ENCODE peak calls at places on chromosomes 16 and 17, in four cellular contexts. One of them, this sample, is unnamed.
A peak's percentile ranks its signal among the peaks of the same experiment; 100 is the strongest.

GRCh38 chr17:75498726-75499213 is 16.6 kb downstream of the CASKIN2 start:
- DNase-seq in neural progenitor cell: no peak
- DNase-seq in HCT116: no peak
- DNase-seq in PC-3: peak; percentile 19
- DNase-seq in this sample: no peak

GRCh38 chr16:17835118-17835949 is 364.6 kb upstream of the XYLT1 start:
- DNase-seq in neural progenitor cell: no peak
- DNase-seq in HCT116: no peak
- DNase-seq in PC-3: no peak
- DNase-seq in this sample: no peak

GRCh38 chr17:70310251-70310672 is 140.9 kb downstream of the KCNJ2 start:
- DNase-seq in neural progenitor cell: no peak
- DNase-seq in HCT116: no peak
- DNase-seq in PC-3: no peak
- DNase-seq in this sample: no peak

GRCh38 chr17:83057793-83058477 is 21.5 kb upstream of the METRNL start:
- DNase-seq in neural progenitor cell: peak; percentile 1
- DNase-seq in HCT116: no peak
- DNase-seq in PC-3: no peak
- DNase-seq in this sample: no peak

GRCh38 chr17:58365980-58366595 is 14.1 kb upstream of the SUPT4H1 start:
- DNase-seq in neural progenitor cell: no peak
- DNase-seq in HCT116: no peak
- DNase-seq in PC-3: no peak
- DNase-seq in this sample: no peak

GRCh38 chr16:49838639-49839461 is 17.1 kb downstream of the ZNF423 start:
- DNase-seq in neural progenitor cell: peak; percentile 76
- DNase-seq in HCT116: no peak
- DNase-seq in PC-3: no peak
- DNase-seq in this sample: peak; percentile 61

GRCh38 chr16:81971853-81972252 is 39.4 kb downstream of the SDR42E1 start:
- DNase-seq in neural progenitor cell: no peak
- DNase-seq in HCT116: no peak
- DNase-seq in PC-3: no peak
- DNase-seq in this sample: no peak

GRCh38 chr17:7558544-7559306 is at the start of gene TNFSF13:
- DNase-seq in neural progenitor cell: no peak
- DNase-seq in HCT116: no peak
- DNase-seq in PC-3: no peak
- DNase-seq in this sample: no peak

DNA sequence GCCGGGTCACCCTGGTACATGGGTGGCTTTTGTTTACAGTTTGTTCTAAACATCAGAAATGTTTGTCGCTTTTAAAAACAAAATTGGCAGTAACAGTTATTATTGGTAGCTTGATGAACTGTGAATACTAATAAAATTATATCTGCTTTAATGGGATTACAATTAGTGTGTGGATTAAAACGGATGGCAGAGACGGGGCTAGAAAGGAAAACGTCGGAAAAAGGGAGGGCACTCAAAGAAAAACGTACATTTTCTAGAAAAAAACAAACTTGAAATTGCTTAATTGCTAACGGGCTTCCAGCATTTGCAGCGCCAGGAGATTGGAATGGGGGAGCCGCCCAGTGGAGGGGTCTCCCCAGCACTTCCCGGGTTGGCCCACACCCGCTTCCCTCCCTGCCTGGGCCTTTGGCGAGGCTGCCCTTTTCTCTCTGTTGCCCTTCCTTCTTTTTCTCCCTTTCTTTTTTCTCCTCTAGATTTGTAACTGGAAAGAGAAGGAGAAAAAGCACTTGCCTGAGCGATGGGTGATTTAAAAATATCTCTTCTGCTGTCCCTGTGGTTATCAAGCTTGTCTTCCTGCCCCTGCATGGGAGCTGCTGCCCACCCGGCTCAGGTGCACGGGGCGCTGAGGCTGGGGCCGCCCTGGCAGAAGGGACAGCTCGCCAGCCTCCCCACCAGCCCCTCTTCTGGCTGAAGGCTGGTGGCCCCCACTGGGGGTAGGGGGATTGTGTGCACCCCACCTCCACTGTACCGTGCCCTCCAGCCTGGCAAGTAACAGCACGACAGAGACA is 5.9 kb downstream of the BAHCC1 start:
- DNase-seq in neural progenitor cell: no peak
- DNase-seq in HCT116: no peak
- DNase-seq in PC-3: no peak
- DNase-seq in this sample: peak; percentile 54
- H3K4me3 ChIP-seq in neural progenitor cell: peak overlapping the region; percentile 58
- H3K4me3 ChIP-seq in HCT116: peak overlapping the region; percentile 83
- H3K4me3 ChIP-seq in PC-3: peak overlapping the region; percentile 86
- H3K4me3 ChIP-seq in this sample: peak overlapping the region; percentile 96

DNA sequence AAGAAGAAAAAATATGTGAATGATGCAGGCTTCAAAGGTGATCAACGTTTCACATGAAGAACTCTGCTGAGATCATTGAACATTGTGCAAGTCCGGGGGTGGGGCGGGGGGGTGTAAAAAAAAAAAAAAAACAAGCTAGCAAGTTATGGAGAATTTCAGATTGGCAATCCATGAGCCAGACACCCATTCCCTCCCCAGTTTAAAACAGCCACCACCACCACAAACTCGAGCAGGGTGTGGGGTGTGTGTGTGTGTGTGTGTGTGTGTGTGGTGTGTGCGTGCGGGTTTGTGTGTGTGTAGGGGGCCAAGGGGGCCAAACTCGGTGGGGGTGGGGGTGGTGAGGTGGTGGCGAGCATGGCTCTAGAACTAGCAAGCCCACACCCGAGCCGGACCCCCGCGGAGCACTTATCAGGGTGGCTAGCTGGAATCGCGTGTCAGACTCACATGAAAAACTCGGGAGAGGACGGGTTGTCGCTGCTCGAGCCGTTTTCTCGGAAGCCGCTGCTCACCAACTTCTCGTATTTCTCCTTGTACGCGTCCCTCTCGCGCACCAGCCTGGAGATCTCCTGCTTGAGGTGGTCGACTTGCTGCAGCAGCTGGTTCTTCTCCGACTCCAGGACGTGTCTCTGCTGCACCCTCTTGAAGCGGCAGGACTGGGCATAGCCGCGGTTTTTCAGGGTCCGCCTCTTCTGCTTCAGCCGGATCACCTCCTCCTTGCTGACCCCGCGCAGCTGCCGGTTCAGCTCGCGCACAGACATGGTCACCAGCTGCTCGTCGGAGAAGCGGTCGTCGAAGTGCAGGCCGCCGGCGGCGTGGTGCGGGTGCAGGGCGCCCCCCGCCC is 2.0 kb downstream of the MAF start:
- DNase-seq in neural progenitor cell: peak; percentile 87
- DNase-seq in HCT116: no peak
- DNase-seq in PC-3: no peak
- DNase-seq in this sample: peak; percentile 21
- TF ChIP-seq EZH2 in neural progenitor cell: peak; percentile 17
- TF ChIP-seq EZH2 in HCT116: no peak
- TF ChIP-seq EZH2 in PC-3: no peak
- TF ChIP-seq EZH2 in this sample: no peak

DNA sequence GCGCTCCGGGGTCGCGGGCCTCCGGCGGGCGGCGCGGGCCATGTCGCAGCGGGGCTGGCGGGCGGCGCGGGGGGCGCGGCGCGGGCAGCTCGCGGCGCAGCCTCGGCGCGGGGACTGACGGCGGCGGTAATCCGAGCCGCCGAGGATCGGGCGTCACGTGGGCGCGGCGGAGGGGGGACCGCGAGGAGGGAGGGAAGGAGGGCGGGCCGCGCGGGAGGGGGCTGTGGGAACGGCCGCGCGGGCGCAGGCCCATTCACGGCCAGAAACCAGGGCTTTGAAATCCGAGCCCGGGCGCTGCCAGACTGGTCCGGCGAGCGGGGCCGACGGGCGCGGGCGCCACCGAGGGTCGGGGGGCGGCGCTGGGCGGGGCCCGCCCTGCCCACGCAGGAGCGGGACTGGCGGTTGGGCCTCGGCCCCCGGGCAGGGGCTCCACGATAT is at the start of gene MTSS2:
- DNase-seq in neural progenitor cell: peak; percentile 97
- DNase-seq in HCT116: peak; percentile 35
- DNase-seq in PC-3: peak; percentile 78
- DNase-seq in this sample: peak; percentile 91
- H3K4me3 ChIP-seq in neural progenitor cell: peak within 1 kb of the TSS; percentile 80
- H3K4me3 ChIP-seq in HCT116: peak within 1 kb of the TSS; percentile 95
- H3K4me3 ChIP-seq in PC-3: peak within 1 kb of the TSS; percentile 94
- H3K4me3 ChIP-seq in this sample: peak within 1 kb of the TSS; percentile 65

DNA sequence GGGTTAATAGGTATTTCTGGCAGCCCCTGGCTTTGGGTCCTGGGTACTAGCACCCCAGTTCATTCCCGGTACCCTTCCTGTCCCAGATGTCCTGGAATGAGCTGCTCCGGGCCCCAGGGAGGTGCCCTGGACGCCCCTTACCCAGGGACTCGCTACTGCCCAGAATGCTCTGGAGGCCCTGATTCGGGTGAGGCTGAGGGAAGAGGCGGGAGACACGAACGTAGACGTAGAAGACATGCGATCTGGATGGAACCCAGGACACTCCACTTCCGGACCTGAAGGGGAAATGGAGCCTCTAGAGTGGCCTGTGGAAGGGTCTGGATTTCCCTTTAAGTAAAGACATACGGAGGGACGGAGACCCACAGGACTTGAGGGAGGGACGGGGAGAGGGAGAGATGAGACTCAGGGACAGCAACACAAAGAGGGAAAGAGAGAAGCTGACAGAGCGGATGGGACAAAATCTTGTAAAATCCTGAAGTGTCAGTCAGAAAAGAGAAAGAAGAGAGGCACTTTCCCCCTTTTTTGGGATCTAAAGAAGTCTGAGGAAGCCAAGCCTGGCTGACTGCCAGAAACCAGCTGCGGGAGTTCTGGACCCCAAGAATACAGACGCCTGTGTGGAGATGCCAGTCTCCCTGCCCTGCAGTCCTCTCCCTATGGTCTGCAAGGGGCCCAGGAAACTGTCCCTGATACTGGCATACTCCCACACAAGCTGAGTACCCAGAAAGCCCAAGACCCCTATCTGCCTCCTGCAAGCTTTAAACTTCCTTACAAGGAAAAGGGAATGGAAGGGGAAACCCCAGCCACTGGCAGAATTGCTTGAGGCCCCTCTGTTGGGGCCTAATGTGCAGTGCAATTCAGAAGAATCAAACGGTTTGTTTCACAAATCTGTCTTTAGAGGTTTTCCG is 1.0 kb upstream of the HOXB13 start:
- DNase-seq in neural progenitor cell: no peak
- DNase-seq in HCT116: no peak
- DNase-seq in PC-3: peak; percentile 61
- DNase-seq in this sample: peak; percentile 67
- TF ChIP-seq EZH2 in neural progenitor cell: peak; percentile 85
- TF ChIP-seq EZH2 in HCT116: no peak
- TF ChIP-seq EZH2 in PC-3: no peak
- TF ChIP-seq EZH2 in this sample: no peak

GRCh38 chr16:2156849-2157224 is 1.3 kb downstream of the TRAF7 start:
- DNase-seq in neural progenitor cell: no peak
- DNase-seq in HCT116: no peak
- DNase-seq in PC-3: no peak
- DNase-seq in this sample: no peak
- H3K4me3 ChIP-seq in neural progenitor cell: peak overlapping the region; percentile 84
- H3K4me3 ChIP-seq in HCT116: peak overlapping the region; percentile 100
- H3K4me3 ChIP-seq in PC-3: peak overlapping the region; percentile 79
- H3K4me3 ChIP-seq in this sample: peak overlapping the region; percentile 91

DNA sequence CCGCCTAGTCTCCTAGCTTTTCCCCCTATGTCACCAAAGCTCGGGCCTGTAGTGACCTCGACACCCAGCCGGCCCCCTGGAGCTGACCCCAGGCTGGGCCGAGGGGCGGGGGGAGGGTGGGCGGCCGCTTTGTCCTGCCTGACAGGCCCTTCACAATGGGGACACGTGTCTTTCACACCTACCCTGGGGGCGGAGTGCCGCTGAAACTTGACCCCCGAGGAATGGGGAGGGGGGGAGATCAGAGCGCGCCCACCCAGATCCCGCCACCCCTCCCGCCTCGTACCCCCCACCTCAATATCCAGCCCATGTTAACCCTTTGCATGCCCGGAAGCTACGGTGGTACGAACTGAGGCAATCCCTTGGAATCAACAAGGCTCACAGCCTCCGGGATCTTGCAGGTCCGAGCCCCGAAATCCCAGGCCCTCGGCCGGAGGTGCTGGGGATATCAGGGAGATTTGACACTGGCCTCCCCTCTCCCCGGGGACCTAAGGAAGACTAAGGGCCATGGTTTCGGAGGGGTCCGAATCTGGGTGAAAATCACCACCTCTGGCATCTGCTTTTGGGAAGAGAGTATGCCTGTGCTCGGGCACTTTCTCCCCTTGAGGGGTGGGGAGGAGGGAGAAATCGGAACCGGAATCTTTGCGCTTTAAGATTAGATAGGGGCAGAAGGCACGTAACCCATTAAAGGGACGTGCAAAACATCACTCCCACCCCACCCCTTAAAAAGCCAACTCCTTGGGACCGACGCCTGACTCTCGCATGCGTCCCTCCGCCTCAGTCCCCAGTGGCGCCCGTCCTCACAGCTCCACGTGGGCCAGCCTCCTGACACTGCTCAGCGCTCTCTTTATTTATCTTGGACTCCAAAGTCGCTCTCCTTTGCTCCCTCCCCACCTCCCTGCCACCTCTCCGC is 2.6 kb downstream of the NOG start:
- DNase-seq in neural progenitor cell: peak; percentile 59
- DNase-seq in HCT116: no peak
- DNase-seq in PC-3: peak; percentile 67
- DNase-seq in this sample: peak; percentile 35
- TF ChIP-seq EZH2 in neural progenitor cell: no peak
- TF ChIP-seq EZH2 in HCT116: no peak
- TF ChIP-seq EZH2 in PC-3: no peak
- TF ChIP-seq EZH2 in this sample: peak; percentile 36

DNA sequence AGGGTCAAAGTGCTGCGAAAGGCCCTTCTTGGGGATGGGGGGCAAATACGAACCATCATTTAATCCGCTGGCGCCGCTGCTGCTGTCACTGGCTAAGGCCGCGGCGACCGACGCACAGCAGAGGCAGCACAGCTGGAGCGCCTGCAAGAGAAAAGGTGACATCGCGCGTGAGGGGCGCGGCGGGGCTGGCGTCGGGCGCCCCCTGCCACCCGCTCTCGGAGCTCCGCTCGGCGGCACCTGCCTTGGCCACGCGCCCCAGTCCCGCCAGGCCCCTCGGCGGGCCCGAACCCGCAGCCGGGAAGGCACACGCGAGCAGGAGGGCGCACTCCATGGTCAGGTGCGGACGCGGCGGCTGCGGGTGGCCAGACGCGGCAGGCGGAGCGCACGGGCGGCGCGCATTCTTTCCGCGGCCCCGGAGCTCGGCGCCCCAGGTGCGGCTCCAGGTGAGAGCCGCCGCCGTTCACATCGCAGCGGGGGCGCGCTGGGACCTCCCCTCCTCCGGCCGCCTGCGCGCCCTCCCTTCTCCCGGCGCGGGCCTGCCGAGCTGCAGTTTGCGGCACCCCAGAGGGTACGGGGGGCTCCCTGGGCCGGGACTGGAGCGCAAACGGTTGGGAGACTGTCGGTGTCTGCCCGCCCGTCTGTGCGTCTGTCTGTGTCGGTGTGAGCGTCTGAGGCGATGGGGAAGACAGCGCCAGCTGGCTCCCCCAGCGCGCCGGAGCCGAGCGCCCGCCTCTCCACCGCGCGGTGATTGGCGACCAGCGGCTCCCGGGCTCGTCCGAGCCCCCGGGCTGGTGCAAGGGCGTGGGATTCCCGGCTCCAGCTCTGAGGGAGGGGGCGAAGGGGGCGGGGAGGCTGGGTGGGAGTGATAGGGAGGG is at the start of gene ADAMTS18:
- DNase-seq in neural progenitor cell: peak; percentile 73
- DNase-seq in HCT116: no peak
- DNase-seq in PC-3: no peak
- DNase-seq in this sample: no peak
- H3K4me3 ChIP-seq in neural progenitor cell: peak within 1 kb of the TSS; percentile 78
- H3K4me3 ChIP-seq in HCT116: no peak within 1 kb of the TSS
- H3K4me3 ChIP-seq in PC-3: no peak within 1 kb of the TSS
- H3K4me3 ChIP-seq in this sample: no peak within 1 kb of the TSS

GRCh38 chr17:79749958-79750357 is 19.2 kb downstream of the ENPP7 start:
- DNase-seq in neural progenitor cell: no peak
- DNase-seq in HCT116: no peak
- DNase-seq in PC-3: no peak
- DNase-seq in this sample: no peak
- TF ChIP-seq EZH2 in neural progenitor cell: no peak
- TF ChIP-seq EZH2 in HCT116: no peak
- TF ChIP-seq EZH2 in PC-3: no peak
- TF ChIP-seq EZH2 in this sample: no peak